ENCODE peak calls at places on chromosomes 11 and 22, in eight cellular contexts. M is WERI-Rb-1, Q is left ventricle myocardium inferior, C is uterus, F is astrocyte of the cerebellum, B is bronchial epithelial cell, D is progenitor cell of endocrine pancreas, Z is tibial nerve. H is an unnamed sample.
A peak's percentile ranks its signal among the peaks of the same experiment; 100 is the strongest.

GRCh38 chr11:132983289-132983688 is 549.0 kb downstream of the OPCML start:
- DNase-seq in M (no peak), Q (no peak), C (no peak), F (no peak), B (no peak), D (no peak), Z (no peak), H (no peak)

GRCh38 chr11:1087961-1088926 is 13.6 kb downstream of the MUC2 start:
- DNase-seq in M (no peak), Q (peak; percentile 7), C (no peak), F (no peak), B (no peak), D (no peak), Z (no peak), H (no peak)

GRCh38 chr11:67489203-67489859 is 6.5 kb downstream of the AIP start:
- DNase-seq in M (no peak), Q (no peak), C (no peak), F (no peak), B (no peak), D (no peak), Z (no peak), H (no peak)

GRCh38 chr11:121958978-121959340 is 157.1 kb downstream of the BLID start:
- DNase-seq in M (no peak), Q (no peak), C (no peak), F (no peak), B (peak; percentile 65), D (no peak), Z (no peak), H (no peak)

GRCh38 chr11:61833478-61833877 is 5.4 kb downstream of the FADS2 start:
- DNase-seq in M (no peak), Q (no peak), C (no peak), F (no peak), B (no peak), D (no peak), Z (no peak), H (no peak)

GRCh38 chr11:86949995-86950993 is 4.9 kb downstream of the FZD4 start:
- DNase-seq in M (no peak), Q (no peak), C (no peak), F (no peak), B (no peak), D (no peak), Z (no peak), H (no peak)

GRCh38 chr22:24433868-24434471 is 6.6 kb downstream of the ADORA2A start:
- DNase-seq in M (no peak), Q (no peak), C (no peak), F (no peak), B (peak; percentile 37), D (no peak), Z (peak; percentile 43), H (no peak)

GRCh38 chr11:79049627-79050238 is 391.1 kb downstream of the TENM4 start:
- DNase-seq in M (no peak), Q (no peak), C (no peak), F (no peak), B (no peak), D (no peak), Z (no peak), H (no peak)

GRCh38 chr11:30825723-30826122 is 239.6 kb upstream of the MPPED2 start:
- DNase-seq in M (no peak), Q (no peak), C (no peak), F (no peak), B (no peak), D (no peak), Z (no peak), H (no peak)

GRCh38 chr11:112697371-112697770 is 263.8 kb upstream of the NCAM1 start:
- DNase-seq in M (no peak), Q (no peak), C (no peak), F (no peak), B (no peak), D (no peak), Z (no peak), H (no peak)

GRCh38 chr22:49716441-49716840 is 111.2 kb downstream of the BRD1 start:
- DNase-seq in M (no peak), Q (no peak), C (no peak), F (no peak), B (no peak), D (no peak), Z (no peak), H (no peak)

GRCh38 chr11:121930004-121930965 is 185.7 kb downstream of the BLID start:
- DNase-seq in M (no peak), Q (no peak), C (no peak), F (no peak), B (no peak), D (no peak), Z (no peak), H (peak; percentile 49)

GRCh38 chr22:50599816-50600454 is 658 bp upstream of the MAPK8IP2 start:
- DNase-seq in M (no peak), Q (peak; percentile 56), C (peak; percentile 64), F (no peak), B (no peak), D (peak; percentile 80), Z (peak; percentile 33), H (no peak)

GRCh38 chr11:12175694-12176241 is 65.4 kb downstream of the MICAL2 start:
- DNase-seq in M (no peak), Q (no peak), C (no peak), F (peak; percentile 67), B (peak; percentile 99), D (no peak), Z (no peak), H (peak; percentile 91)

GRCh38 chr22:41197808-41198585 is 7.1 kb upstream of the L3MBTL2 start:
- DNase-seq in M (peak; percentile 70), Q (peak; percentile 52), C (no peak), F (no peak), B (peak; percentile 30), D (no peak), Z (no peak), H (no peak)

GRCh38 chr22:24969588-24970301 is 17.2 kb downstream of the KIAA1671 start:
- DNase-seq in M (no peak), Q (peak; percentile 64), C (no peak), F (peak; percentile 37), B (no peak), D (no peak), Z (peak; percentile 52), H (no peak)

GRCh38 chr11:120212926-120213325 is 2.1 kb downstream of the OAF start:
- DNase-seq in M (no peak), Q (no peak), C (no peak), F (no peak), B (no peak), D (no peak), Z (no peak), H (no peak)

GRCh38 chr11:98940913-98941312 is 79.8 kb upstream of the CNTN5 start:
- DNase-seq in M (peak; percentile 15), Q (no peak), C (no peak), F (no peak), B (peak; percentile 44), D (no peak), Z (no peak), H (no peak)

GRCh38 chr22:20224917-20225692 is 43.0 kb downstream of the RTN4R start:
- DNase-seq in M (no peak), Q (no peak), C (no peak), F (no peak), B (no peak), D (no peak), Z (no peak), H (no peak)

GRCh38 chr11:103281301-103281700 is 172.1 kb downstream of the DYNC2H1 start:
- DNase-seq in M (no peak), Q (no peak), C (no peak), F (no peak), B (peak; percentile 34), D (no peak), Z (no peak), H (no peak)
- TF ChIP-seq CTCF in M (no peak), Q (no peak), C (no peak), F (no peak), B (no peak), D (no peak), Z (no peak), H (no peak)

DNA sequence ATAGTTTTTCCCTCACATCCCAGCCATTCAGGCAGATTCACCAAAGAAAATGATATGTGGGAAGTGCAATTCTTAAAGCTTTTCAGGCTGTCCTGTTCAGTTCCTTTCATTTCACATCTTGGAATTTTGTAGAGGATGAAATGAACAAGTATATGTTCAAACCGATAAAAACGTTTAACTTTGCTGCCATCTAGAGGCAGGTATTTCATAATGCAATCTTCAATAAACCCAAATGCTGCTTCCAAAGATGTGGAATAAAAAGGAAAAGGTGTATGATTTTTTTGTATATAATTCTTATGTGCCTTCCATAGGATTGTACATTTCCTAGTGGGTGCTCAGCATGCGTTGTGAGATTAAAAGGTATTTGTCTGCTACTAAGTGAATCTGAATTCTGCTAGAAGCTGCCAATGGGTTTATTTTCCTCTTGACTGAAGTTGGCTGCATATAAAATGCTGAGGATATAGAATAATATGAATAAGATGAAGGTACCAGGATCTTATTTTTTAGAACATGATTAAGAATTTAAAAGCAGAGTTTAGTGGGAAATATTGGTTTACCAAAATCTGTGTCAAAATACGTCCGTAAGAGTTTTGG is 199.3 kb downstream of the PGR start:
- DNase-seq in M (no peak), Q (no peak), C (no peak), F (peak; percentile 76), B (peak; percentile 65), D (no peak), Z (no peak), H (no peak)
- TF ChIP-seq CTCF in M (peak; percentile 27), Q (peak; percentile 74), C (peak; percentile 75), F (peak; percentile 11), B (peak; percentile 40), D (peak; percentile 76), Z (peak; percentile 62), H (peak; percentile 23)

DNA sequence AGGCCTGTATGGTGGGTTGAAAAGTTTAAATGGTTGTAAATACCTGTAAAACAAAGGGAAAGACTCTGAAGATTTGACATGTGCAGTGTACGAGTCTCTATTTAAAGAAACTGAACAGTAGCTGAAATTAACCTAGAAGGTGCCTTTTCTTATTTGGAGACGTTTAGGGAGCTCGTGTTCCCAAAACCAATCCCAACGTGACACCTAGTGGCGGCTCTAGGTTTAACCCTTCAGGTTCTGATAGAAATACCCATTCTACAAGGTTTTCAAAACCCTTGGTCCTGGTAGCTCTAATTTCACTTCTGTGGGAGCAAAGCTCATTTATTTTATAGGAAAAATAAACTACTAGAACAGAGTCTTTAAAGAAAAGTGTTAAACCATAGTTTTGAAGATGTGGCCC is 258.3 kb downstream of the LRRC4C start:
- DNase-seq in M (peak; percentile 47), Q (no peak), C (no peak), F (peak; percentile 43), B (peak; percentile 44), D (peak; percentile 49), Z (no peak), H (no peak)
- TF ChIP-seq CTCF in M (peak; percentile 59), Q (peak; percentile 40), C (no peak), F (peak; percentile 66), B (peak; percentile 72), D (peak; percentile 81), Z (no peak), H (peak; percentile 69)

DNA sequence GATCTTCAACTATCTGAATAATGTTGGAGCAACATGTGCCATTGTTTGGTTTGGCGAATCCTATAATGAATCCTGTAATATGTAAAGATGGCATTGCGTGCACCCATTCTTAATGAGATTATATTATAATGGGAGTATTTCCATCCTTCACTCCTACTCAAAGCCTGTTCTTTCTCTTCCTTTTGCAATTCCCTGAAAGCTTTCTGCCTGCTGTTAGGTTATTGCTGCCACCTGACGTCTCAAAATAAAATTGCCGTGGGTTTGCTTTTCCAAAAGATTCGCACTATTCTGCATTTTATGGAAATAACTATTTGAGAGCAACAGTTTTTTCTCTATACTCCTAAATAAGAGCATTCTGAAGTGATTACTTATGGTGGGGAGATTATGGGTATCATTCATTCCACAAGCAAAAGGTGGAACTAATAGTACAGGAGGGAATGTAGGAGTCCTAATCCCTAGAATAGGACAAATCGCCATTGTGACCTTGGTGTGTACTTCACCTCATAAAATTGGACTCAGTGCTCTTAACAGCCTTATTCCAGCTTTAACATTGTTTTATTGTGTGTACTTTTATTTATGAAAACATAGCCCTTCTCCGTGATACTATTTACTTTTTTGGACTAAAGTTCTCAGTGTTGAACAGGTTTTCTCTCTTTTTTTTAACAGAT is 69.6 kb upstream of the ALKBH3 start:
- DNase-seq in M (no peak), Q (no peak), C (no peak), F (no peak), B (no peak), D (no peak), Z (no peak), H (no peak)
- TF ChIP-seq CTCF in M (no peak), Q (peak; percentile 64), C (no peak), F (peak; percentile 45), B (peak; percentile 2), D (peak; percentile 19), Z (no peak), H (peak; percentile 28)

H was measured in kidney epithelial cell.